ENCODE peak calls at places on chromosomes 3 and 15, in six cellular contexts. W is Daoy, C is amygdala, K is AG08396, J is NB4, D is NCI-H82. G is an unnamed sample.
A peak's percentile ranks its signal among the peaks of the same experiment; 100 is the strongest.

GRCh38 chr3:158649791-158650190 is 5.5 kb downstream of the GFM1 start:
- DNase-seq in W (no peak), C (no peak), K (no peak), J (no peak), D (no peak), G (peak; percentile 19)

GRCh38 chr3:72041531-72041930 is 256.6 kb upstream of the PROK2 start:
- DNase-seq in W (no peak), C (peak; percentile 26), K (no peak), J (no peak), D (peak; percentile 88), G (no peak)

GRCh38 chr3:13532085-13532484 is 16.8 kb upstream of the FBLN2 start:
- DNase-seq in W (no peak), C (no peak), K (no peak), J (no peak), D (no peak), G (no peak)

GRCh38 chr3:190130037-190130436 is 9.3 kb upstream of the P3H2 start:
- DNase-seq in W (no peak), C (no peak), K (no peak), J (no peak), D (no peak), G (no peak)

GRCh38 chr3:5019411-5020261 is 40.4 kb downstream of the BHLHE40 start:
- DNase-seq in W (no peak), C (no peak), K (no peak), J (no peak), D (no peak), G (no peak)

GRCh38 chr15:74983725-74984231 is 11.6 kb upstream of the SCAMP5 start:
- DNase-seq in W (peak; percentile 74), C (no peak), K (no peak), J (peak; percentile 78), D (no peak), G (no peak)

GRCh38 chr3:187968883-187969580 is 184.9 kb upstream of the LPP start:
- DNase-seq in W (no peak), C (no peak), K (peak; percentile 28), J (peak; percentile 90), D (no peak), G (no peak)

GRCh38 chr15:59917504-59918157 is 86.5 kb upstream of the FOXB1 start:
- DNase-seq in W (peak; percentile 82), C (no peak), K (peak; percentile 41), J (peak; percentile 68), D (peak; percentile 89), G (peak; percentile 87)

GRCh38 chr3:50321844-50322385 is 630 bp downstream of the HYAL2 start:
- DNase-seq in W (no peak), C (no peak), K (no peak), J (no peak), D (no peak), G (no peak)

G was measured in Karpas-422.